ENCODE peak calls at places on chromosome 1, in seven cellular contexts. R is neural progenitor cell, F is transverse colon, T is endothelial cell of umbilical vein, C is tibial nerve, O is BE2C, V is endothelial cell. G is an unnamed sample.

GRCh38 chr1:61138305-61138704 is 55.9 kb downstream of the NFIA start:
- DNase-seq in R (no peak), F (no peak), T (no peak), C (no peak), O (no peak), V (no peak), G (no peak)

GRCh38 chr1:156246241-156246761 is 1.6 kb downstream of the PAQR6 start:
- DNase-seq in R (no peak), F (no peak), T (no peak), C (no peak), O (no peak), V (no peak), G (peak)

GRCh38 chr1:2564006-2564814 is 8.0 kb downstream of the TNFRSF14 start:
- DNase-seq in R (no peak), F (no peak), T (no peak), C (no peak), O (no peak), V (no peak), G (no peak)

GRCh38 chr1:201468844-201469644 is at the start of gene PHLDA3:
- DNase-seq in R (peak), F (peak), T (peak), C (peak), O (peak), V (peak), G (peak)

GRCh38 chr1:85864727-85865126 is 156.5 kb upstream of the ZNHIT6 start:
- DNase-seq in R (no peak), F (no peak), T (no peak), C (no peak), O (no peak), V (no peak), G (no peak)

GRCh38 chr1:206725053-206725963 is 40.6 kb downstream of the MAPKAPK2 start:
- DNase-seq in R (peak), F (peak), T (peak), C (no peak), O (peak), V (peak), G (peak)

GRCh38 chr1:10400013-10400412 is 1.1 kb downstream of the PGD start:
- DNase-seq in R (no peak), F (no peak), T (peak), C (peak), O (no peak), V (no peak), G (no peak)

GRCh38 chr1:224623743-224624333 is 7.7 kb downstream of the CNIH3 start:
- DNase-seq in R (no peak), F (peak), T (peak), C (no peak), O (no peak), V (peak), G (peak)

GRCh38 chr1:244435562-244436205 is 16.0 kb downstream of the ADSS2 start:
- DNase-seq in R (no peak), F (no peak), T (peak), C (no peak), O (no peak), V (no peak), G (no peak)

DNA sequence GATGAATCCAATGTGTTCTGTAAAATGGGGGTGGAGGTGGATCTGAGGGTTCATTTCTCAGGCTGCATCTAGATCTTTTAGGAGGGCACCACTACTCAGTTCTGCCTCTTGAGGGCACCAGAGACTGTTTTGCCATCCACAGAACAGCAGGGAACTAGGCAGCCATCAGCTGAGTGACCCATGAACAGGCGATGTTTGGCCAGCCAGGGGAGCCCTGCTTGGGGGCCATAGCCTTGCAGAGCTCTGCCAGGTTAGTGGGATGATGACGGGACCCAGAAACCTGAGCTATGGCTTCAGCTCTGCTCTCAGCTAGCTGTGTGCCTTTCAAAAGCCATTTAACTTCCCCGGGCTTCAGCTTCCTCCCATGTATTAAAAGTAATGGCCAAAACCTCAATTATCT is 13.4 kb upstream of the NOS1AP start:
- DNase-seq in R (peak), F (peak), T (peak), C (peak), O (peak), V (peak), G (peak)
- TF ChIP-seq CTCF in R (peak), F (peak), T (peak), C (peak), O (peak), V (peak), G (peak)

DNA sequence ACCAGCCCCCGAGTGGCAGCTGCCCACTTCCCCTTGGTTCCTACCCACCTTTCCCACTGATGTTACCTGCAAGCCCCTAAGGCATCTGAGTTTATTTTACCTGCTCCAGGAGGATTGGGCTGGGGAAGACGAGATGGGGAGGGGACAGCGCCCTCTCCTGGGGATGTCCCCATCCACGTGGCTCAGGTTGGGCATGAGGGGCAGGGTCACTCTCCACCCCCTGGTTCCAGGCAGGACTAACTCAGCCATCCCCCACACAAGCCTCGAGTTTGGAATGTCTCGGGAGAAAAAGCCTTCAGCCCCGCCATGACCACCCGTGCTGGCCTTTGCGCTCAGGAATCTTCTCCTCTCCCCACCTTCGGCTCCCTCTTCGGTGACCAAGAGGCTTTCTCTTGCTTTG is 90.0 kb downstream of the ARHGEF10L start:
- DNase-seq in R (peak), F (no peak), T (no peak), C (no peak), O (no peak), V (peak), G (no peak)
- TF ChIP-seq CTCF in R (peak), F (peak), T (peak), C (no peak), O (peak), V (peak), G (no peak)

GRCh38 chr1:100423832-100424337 is 71.6 kb downstream of the CDC14A start:
- DNase-seq in R (peak), F (no peak), T (no peak), C (no peak), O (no peak), V (no peak), G (peak)
- TF ChIP-seq CTCF in R (peak), F (no peak), T (no peak), C (no peak), O (no peak), V (no peak), G (no peak)

GRCh38 chr1:117606608-117607261 is 887 bp downstream of the TENT5C start:
- DNase-seq in R (peak), F (peak), T (no peak), C (peak), O (no peak), V (no peak), G (peak)
- TF ChIP-seq CTCF in R (no peak), F (no peak), T (no peak), C (no peak), O (no peak), V (no peak), G (no peak)

GRCh38 chr1:114668784-114669561 is 876 bp downstream of the DENND2C start:
- DNase-seq in R (no peak), F (no peak), T (no peak), C (no peak), O (no peak), V (no peak), G (no peak)

GRCh38 chr1:114671011-114671938 is 1.4 kb upstream of the DENND2C start:
- DNase-seq in R (no peak), F (no peak), T (peak), C (no peak), O (no peak), V (no peak), G (peak)

GRCh38 chr1:114671939-114672275 is 2.1 kb upstream of the DENND2C start:
- DNase-seq in R (no peak), F (no peak), T (no peak), C (no peak), O (no peak), V (no peak), G (no peak)

GRCh38 chr1:114669562-114670082 is at the start of gene DENND2C:
- DNase-seq in R (peak), F (no peak), T (no peak), C (peak), O (no peak), V (no peak), G (no peak)

GRCh38 chr1:114670083-114671010 is 498 bp upstream of the DENND2C start:
- DNase-seq in R (peak), F (peak), T (peak), C (peak), O (peak), V (peak), G (peak)
- TF ChIP-seq CTCF in R (no peak), F (peak), T (no peak), C (peak), O (no peak), V (no peak), G (no peak)